ENCODE peak calls at places on chromosome 16, in six cellular contexts. L is HCEC 1CT; N is activated T-cell treated with anti-CD3 and anti-CD28 coated beads for 1 hour; G is GM23248; W is CD8-positive, alpha-beta memory T cell; D is NCI-H774. Y is an unnamed sample.

GRCh38 chr16:10587622-10588021 is 7.2 kb upstream of the EMP2 start:
- DNase-seq in L (no peak), N (no peak), G (no peak), W (no peak), D (no peak), Y (no peak)

GRCh38 chr16:85377388-85378144 is 235.6 kb upstream of the GSE1 start:
- DNase-seq in L (no peak), N (no peak), G (no peak), W (no peak), D (no peak), Y (no peak)

GRCh38 chr16:50709061-50709695 is 15.8 kb downstream of the NOD2 start:
- DNase-seq in L (no peak), N (no peak), G (no peak), W (no peak), D (no peak), Y (no peak)

GRCh38 chr16:10827691-10828341 is 9.2 kb upstream of the TVP23A start:
- DNase-seq in L (peak; percentile 77), N (no peak), G (peak; percentile 95), W (no peak), D (no peak), Y (peak; percentile 79)

GRCh38 chr16:87560428-87561199 is 41.7 kb upstream of the JPH3 start:
- DNase-seq in L (no peak), N (no peak), G (peak; percentile 59), W (no peak), D (no peak), Y (peak; percentile 55)

GRCh38 chr16:81940781-81941560 is 70.3 kb downstream of the SDR42E1 start:
- DNase-seq in L (peak; percentile 60), N (no peak), G (peak; percentile 81), W (no peak), D (no peak), Y (no peak)

GRCh38 chr16:4521971-4522623 is 16.5 kb downstream of the CDIP1 start:
- DNase-seq in L (no peak), N (no peak), G (no peak), W (no peak), D (no peak), Y (no peak)

GRCh38 chr16:82062645-82063058 is 27.6 kb downstream of the HSD17B2 start:
- DNase-seq in L (peak; percentile 89), N (no peak), G (peak; percentile 80), W (no peak), D (no peak), Y (no peak)

GRCh38 chr16:22813223-22813945 is 578 bp upstream of the HS3ST2 start:
- DNase-seq in L (no peak), N (no peak), G (peak; percentile 71), W (no peak), D (no peak), Y (peak; percentile 47)

GRCh38 chr16:22191966-22192260 is 14.2 kb upstream of the EEF2K start:
- DNase-seq in L (peak; percentile 46), N (no peak), G (peak; percentile 54), W (peak; percentile 14), D (no peak), Y (peak; percentile 47)

GRCh38 chr16:58127033-58127556 is 2.1 kb downstream of the CFAP20 start:
- DNase-seq in L (peak; percentile 25), N (no peak), G (peak; percentile 85), W (no peak), D (peak; percentile 53), Y (no peak)

GRCh38 chr16:62033065-62033464 is 3.2 kb downstream of the CDH8 start:
- DNase-seq in L (no peak), N (no peak), G (no peak), W (no peak), D (no peak), Y (no peak)

GRCh38 chr16:70156207-70156978 is 17.2 kb upstream of the CLEC18C start:
- DNase-seq in L (no peak), N (no peak), G (no peak), W (no peak), D (no peak), Y (no peak)

GRCh38 chr16:16021988-16022682 is 72.7 kb downstream of the ABCC1 start:
- DNase-seq in L (peak; percentile 96), N (no peak), G (peak; percentile 98), W (no peak), D (peak; percentile 12), Y (peak; percentile 98)

GRCh38 chr16:5175263-5175662 is 77.7 kb upstream of the EEF2KMT start:
- DNase-seq in L (no peak), N (no peak), G (no peak), W (no peak), D (no peak), Y (no peak)

GRCh38 chr16:30949655-30950515 is 1.0 kb downstream of the ORAI3 start:
- DNase-seq in L (peak; percentile 92), N (no peak), G (peak; percentile 90), W (no peak), D (no peak), Y (peak; percentile 85)

GRCh38 chr16:67260426-67261063 is 11.8 kb downstream of the SLC9A5 start:
- DNase-seq in L (peak; percentile 58), N (no peak), G (peak; percentile 77), W (no peak), D (no peak), Y (no peak)

GRCh38 chr16:27374794-27375499 is 27.0 kb upstream of the IL21R start:
- DNase-seq in L (peak; percentile 72), N (peak; percentile 31), G (peak; percentile 72), W (no peak), D (no peak), Y (no peak)

GRCh38 chr16:57628008-57628781 is at the start of gene ADGRG1:
- DNase-seq in L (peak; percentile 89), N (no peak), G (peak; percentile 98), W (no peak), D (no peak), Y (no peak)

GRCh38 chr16:23327836-23328235 is 25.7 kb downstream of the SCNN1B start:
- DNase-seq in L (no peak), N (no peak), G (no peak), W (no peak), D (no peak), Y (no peak)

GRCh38 chr16:50643192-50643591 is 37.9 kb downstream of the SNX20 start:
- DNase-seq in L (no peak), N (no peak), G (no peak), W (no peak), D (no peak), Y (no peak)

GRCh38 chr16:1154887-1155331 is 2.0 kb downstream of the CACNA1H start:
- DNase-seq in L (no peak), N (no peak), G (no peak), W (no peak), D (no peak), Y (no peak)

GRCh38 chr16:28105954-28106353 is 42.4 kb upstream of the GSG1L start:
- DNase-seq in L (no peak), N (no peak), G (no peak), W (no peak), D (no peak), Y (no peak)

GRCh38 chr16:11329080-11329491 is 16.2 kb upstream of the RMI2 start:
- DNase-seq in L (peak; percentile 43), N (no peak), G (peak; percentile 63), W (no peak), D (no peak), Y (no peak)

GRCh38 chr16:49563666-49564065 is 190.1 kb downstream of the C16orf78 start:
- DNase-seq in L (no peak), N (no peak), G (peak; percentile 18), W (no peak), D (no peak), Y (no peak)

GRCh38 chr16:48561960-48562393 is 48.0 kb downstream of the N4BP1 start:
- DNase-seq in L (peak; percentile 8), N (no peak), G (peak; percentile 42), W (no peak), D (no peak), Y (no peak)

Y was measured in ovary.